ENCODE peak calls at places on chromosomes 3 and 15, in four cellular contexts. V, S, M and O are unnamed samples.

GRCh38 chr3:58613236-58614132 is 36.3 kb upstream of the FAM107A start:
- DNase-seq in V (no peak), S (no peak), M (no peak), O (no peak)

GRCh38 chr15:73677146-73677607 is 7.0 kb upstream of the CD276 start:
- DNase-seq in V (peak), S (peak), M (peak), O (peak)

GRCh38 chr15:41577863-41578735 is 19.1 kb downstream of the TYRO3 start:
- DNase-seq in V (no peak), S (no peak), M (no peak), O (no peak)

GRCh38 chr15:44370830-44371229 is 56.6 kb upstream of the CTDSPL2 start:
- DNase-seq in V (no peak), S (no peak), M (no peak), O (no peak)

GRCh38 chr15:65395567-65396185 is 17.9 kb upstream of the IGDCC3 start:
- DNase-seq in V (no peak), S (no peak), M (no peak), O (no peak)

GRCh38 chr3:23696842-23697241 is 108.9 kb upstream of the UBE2E1 start:
- DNase-seq in V (no peak), S (no peak), M (no peak), O (no peak)

GRCh38 chr3:119018690-119019463 is 15.8 kb downstream of the IGSF11 start:
- DNase-seq in V (no peak), S (no peak), M (no peak), O (no peak)

GRCh38 chr3:161413127-161413854 is 42.0 kb upstream of the SPTSSB start:
- DNase-seq in V (peak), S (no peak), M (no peak), O (no peak)

GRCh38 chr3:187456268-187456667 is 88.1 kb downstream of the RTP4 start:
- DNase-seq in V (peak), S (peak), M (no peak), O (no peak)

GRCh38 chr3:157073810-157074209 is 86.1 kb downstream of the CCNL1 start:
- DNase-seq in V (no peak), S (no peak), M (no peak), O (no peak)

GRCh38 chr15:68337826-68338225 is 60.3 kb downstream of the FEM1B start:
- DNase-seq in V (no peak), S (no peak), M (no peak), O (no peak)

GRCh38 chr3:108180214-108180613 is 42.0 kb downstream of the IFT57 start:
- DNase-seq in V (no peak), S (no peak), M (no peak), O (no peak)

GRCh38 chr15:89399390-89400120 is 64.9 kb upstream of the POLG start:
- DNase-seq in V (no peak), S (no peak), M (peak), O (peak)

GRCh38 chr3:61666032-61666431 is 104.7 kb downstream of the PTPRG start:
- DNase-seq in V (no peak), S (no peak), M (no peak), O (no peak)

GRCh38 chr3:147838650-147839049 is 429.5 kb downstream of the ZIC1 start:
- DNase-seq in V (no peak), S (no peak), M (no peak), O (no peak)

GRCh38 chr3:138468886-138469285 is 34.5 kb downstream of the ESYT3 start:
- DNase-seq in V (no peak), S (no peak), M (no peak), O (no peak)

GRCh38 chr15:90716976-90717821 is at the start of gene BLM:
- DNase-seq in V (peak), S (peak), M (peak), O (peak)
- TF ChIP-seq EP300 in V (no peak), S (no peak), M (no peak), O (no peak)

GRCh38 chr15:63041982-63042878 is at the start of gene TPM1:
- DNase-seq in V (peak), S (peak), M (peak), O (peak)
- TF ChIP-seq EP300 in V (no peak), S (no peak), M (no peak), O (no peak)

GRCh38 chr3:129166579-129167332 is 5.9 kb upstream of the ISY1 start:
- DNase-seq in V (no peak), S (no peak), M (no peak), O (no peak)

GRCh38 chr3:129162729-129163579 is 2.1 kb upstream of the ISY1 start:
- DNase-seq in V (no peak), S (no peak), M (no peak), O (no peak)

GRCh38 chr3:129161860-129162271 is 1.0 kb upstream of the ISY1 start:
- DNase-seq in V (no peak), S (no peak), M (peak), O (peak)

GRCh38 chr3:129164500-129164899 is 3.6 kb upstream of the ISY1 start:
- DNase-seq in V (no peak), S (no peak), M (no peak), O (no peak)

DNA sequence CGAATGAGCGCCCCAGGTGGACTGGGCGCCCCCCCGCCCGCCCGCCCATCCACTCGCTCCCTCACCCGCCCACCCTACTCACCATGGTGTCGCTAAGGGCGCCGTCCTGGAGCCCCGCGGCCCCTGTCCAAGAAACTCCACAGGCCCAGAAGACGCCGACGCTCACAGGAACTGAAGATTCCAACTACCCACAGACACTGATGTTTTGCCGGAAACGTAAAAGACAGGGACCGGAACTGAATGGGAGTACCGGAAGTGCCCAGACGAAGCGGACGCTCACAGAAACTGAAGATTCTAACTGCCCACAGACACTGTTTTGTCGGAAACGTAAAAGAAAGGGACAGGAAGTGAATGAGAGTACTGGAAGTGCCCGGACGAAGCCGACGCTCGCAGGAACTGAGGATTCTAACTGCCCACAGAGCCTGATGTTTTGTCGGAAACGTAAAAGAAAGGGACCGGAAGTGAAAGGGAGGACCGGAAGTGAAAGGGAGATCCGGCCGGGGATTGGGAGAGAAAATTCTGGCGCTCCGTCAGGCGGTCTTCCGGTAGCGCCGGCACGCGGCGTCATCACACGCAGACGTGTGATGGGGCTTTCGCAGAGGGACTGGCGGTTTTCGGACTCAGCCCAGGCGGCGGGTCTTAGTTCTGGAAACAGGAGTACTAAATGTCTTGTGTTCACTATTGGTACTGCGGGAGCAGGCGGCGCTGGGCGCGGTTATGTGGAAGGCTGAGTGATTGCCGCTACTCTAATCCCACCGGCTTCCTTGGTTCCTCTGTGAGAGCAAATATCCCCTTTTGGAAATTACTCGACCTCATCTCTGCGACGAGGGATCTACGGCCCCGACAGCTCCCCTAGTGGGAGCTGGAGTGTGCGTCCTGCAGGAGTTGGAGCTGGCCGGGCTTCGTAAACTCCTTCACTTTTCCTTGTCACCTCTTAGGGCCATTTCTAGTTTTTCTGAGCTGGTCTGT is at the start of gene ISY1:
- DNase-seq in V (peak), S (peak), M (peak), O (peak)
- TF ChIP-seq EP300 in V (no peak), S (no peak), M (no peak), O (peak)

GRCh38 chr3:53303549-53303948 is 43.8 kb downstream of the DCP1A start:
- DNase-seq in V (no peak), S (no peak), M (no peak), O (no peak)
- TF ChIP-seq EP300 in V (no peak), S (no peak), M (no peak), O (no peak)